ENCODE peak calls at places on chromosomes 4 and X, in five cellular contexts. W is right lobe of liver, R is endodermal cell, Z is HepG2, J is GM20000. G is an unnamed sample.

GRCh38 chrX:83819304-83819703 is 41.6 kb upstream of the CYLC1 start:
- DNase-seq in W (no peak), R (peak; percentile 67), Z (no peak), J (no peak), G (no peak)

GRCh38 chr4:67101612-67102011 is 443.7 kb downstream of the CENPC start:
- DNase-seq in W (no peak), R (no peak), Z (no peak), J (no peak), G (no peak)

GRCh38 chr4:74266081-74266480 is 42.2 kb upstream of the EPGN start:
- DNase-seq in W (no peak), R (no peak), Z (no peak), J (no peak), G (no peak)

GRCh38 chr4:102981005-102981404 is 38.5 kb downstream of the SLC9B1 start:
- DNase-seq in W (no peak), R (no peak), Z (no peak), J (no peak), G (no peak)

GRCh38 chr4:15906024-15906443 is 32.5 kb downstream of the FGFBP1 start:
- DNase-seq in W (peak; percentile 67), R (peak; percentile 93), Z (no peak), J (no peak), G (no peak)

GRCh38 chr4:27084685-27085356 is 224.2 kb downstream of the STIM2 start:
- DNase-seq in W (no peak), R (peak; percentile 87), Z (no peak), J (no peak), G (peak; percentile 19)

GRCh38 chrX:139762400-139763183 is 54.6 kb upstream of the MCF2 start:
- DNase-seq in W (no peak), R (no peak), Z (no peak), J (no peak), G (no peak)

GRCh38 chr4:6196324-6196723 is 4.0 kb downstream of the JAKMIP1 start:
- DNase-seq in W (no peak), R (no peak), Z (no peak), J (no peak), G (no peak)

GRCh38 chr4:107037188-107037587 is 1.1 kb upstream of the DKK2 start:
- DNase-seq in W (no peak), R (peak; percentile 91), Z (no peak), J (no peak), G (peak; percentile 5)

GRCh38 chr4:142516686-142517145 is 329.4 kb downstream of the INPP4B start:
- DNase-seq in W (no peak), R (no peak), Z (no peak), J (no peak), G (no peak)

GRCh38 chrX:16664059-16664458 is 14.1 kb downstream of the S100G start:
- DNase-seq in W (no peak), R (no peak), Z (no peak), J (no peak), G (no peak)

GRCh38 chrX:95059909-95060308 is 1385.9 kb downstream of the FAM133A start:
- DNase-seq in W (no peak), R (no peak), Z (no peak), J (no peak), G (no peak)

GRCh38 chr4:186666252-186666651 is 57.4 kb downstream of the FAT1 start:
- DNase-seq in W (no peak), R (no peak), Z (no peak), J (no peak), G (no peak)

GRCh38 chrX:20266810-20267598 is at the start of gene RPS6KA3:
- DNase-seq in W (peak; percentile 93), R (peak; percentile 93), Z (peak; percentile 71), J (peak; percentile 90), G (peak; percentile 85)

GRCh38 chr4:183700407-183700806 is 41.3 kb downstream of the TRAPPC11 start:
- DNase-seq in W (no peak), R (no peak), Z (no peak), J (no peak), G (no peak)

GRCh38 chr4:174425669-174426068 is 96.6 kb downstream of the HPGD start:
- DNase-seq in W (no peak), R (no peak), Z (no peak), J (no peak), G (no peak)

GRCh38 chr4:158873795-158874359 is 105.1 kb downstream of the FNIP2 start:
- DNase-seq in W (no peak), R (no peak), Z (peak; percentile 5), J (no peak), G (no peak)

GRCh38 chr4:88217169-88217568 is 58.7 kb upstream of the ABCG2 start:
- DNase-seq in W (no peak), R (no peak), Z (peak; percentile 23), J (no peak), G (no peak)

GRCh38 chrX:56503941-56504673 is 59.3 kb upstream of the UBQLN2 start:
- DNase-seq in W (no peak), R (no peak), Z (no peak), J (no peak), G (no peak)

GRCh38 chrX:133394765-133395164 is 20.5 kb downstream of the GPC4 start:
- DNase-seq in W (no peak), R (no peak), Z (no peak), J (no peak), G (no peak)

GRCh38 chr4:110516106-110516922 is 40.4 kb downstream of the ENPEP start:
- DNase-seq in W (peak; percentile 85), R (peak; percentile 94), Z (peak; percentile 68), J (peak; percentile 41), G (peak; percentile 39)

GRCh38 chr4:113759696-113760093 is 1.8 kb downstream of the CAMK2D start:
- DNase-seq in W (no peak), R (no peak), Z (no peak), J (no peak), G (no peak)

GRCh38 chr4:37429906-37430305 is 185.4 kb downstream of the NWD2 start:
- DNase-seq in W (no peak), R (no peak), Z (no peak), J (no peak), G (no peak)

GRCh38 chr4:2289311-2289954 is 27.5 kb upstream of the MXD4 start:
- DNase-seq in W (no peak), R (peak; percentile 39), Z (no peak), J (no peak), G (no peak)

GRCh38 chr4:3531887-3532713 is at the start of gene LRPAP1:
- DNase-seq in W (peak; percentile 96), R (peak; percentile 98), Z (peak; percentile 80), J (peak; percentile 100), G (peak; percentile 100)

GRCh38 chr4:519885-520595 is 21.0 kb downstream of the PIGG start:
- DNase-seq in W (no peak), R (no peak), Z (no peak), J (no peak), G (no peak)

GRCh38 chr4:151287409-151287808 is 10.4 kb downstream of the PRSS48 start:
- DNase-seq in W (no peak), R (no peak), Z (no peak), J (no peak), G (no peak)

GRCh38 chrX:57294961-57295360 is 8.5 kb downstream of the FAAH2 start:
- DNase-seq in W (no peak), R (no peak), Z (no peak), J (no peak), G (no peak)

GRCh38 chr4:5746829-5747745 is 36.1 kb downstream of the EVC start:
- DNase-seq in W (no peak), R (no peak), Z (no peak), J (no peak), G (no peak)

DNA sequence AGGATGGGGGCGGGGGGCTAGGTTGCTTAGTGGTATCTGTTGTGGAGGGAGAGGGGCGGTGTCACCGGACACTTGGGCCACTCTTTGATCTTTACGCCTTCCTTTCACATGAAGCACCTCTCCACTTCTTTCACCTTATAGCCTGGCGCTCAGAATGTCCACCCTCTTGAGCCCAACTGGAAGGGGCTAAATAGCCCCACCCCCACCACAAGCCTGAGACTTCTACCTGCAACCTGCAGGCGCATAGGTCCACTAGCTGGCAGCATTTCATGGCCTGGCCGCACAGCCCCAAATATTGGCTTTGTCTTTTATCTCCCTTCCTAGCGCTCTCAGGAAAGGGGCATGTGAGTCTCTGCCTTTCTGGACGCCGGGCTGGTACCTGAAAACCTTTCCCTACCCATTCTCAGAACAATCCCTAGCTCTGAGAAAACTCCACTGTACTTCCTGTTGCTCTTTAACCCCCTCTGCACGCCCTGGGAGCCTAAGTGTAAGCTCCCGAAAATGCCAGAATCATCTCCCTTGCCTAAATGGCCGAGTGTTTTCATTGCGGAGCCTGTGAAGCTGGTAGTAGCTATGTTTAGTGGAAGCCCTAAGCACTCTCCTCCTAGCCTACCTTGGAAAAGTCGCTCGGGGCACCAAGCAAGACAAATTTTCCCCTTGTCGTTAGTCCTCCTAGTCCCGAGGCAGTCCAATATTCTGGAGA is 1.2 kb upstream of the TRPC5 start:
- DNase-seq in W (peak; percentile 51), R (peak; percentile 78), Z (no peak), J (no peak), G (no peak)
- TF ChIP-seq CTCF in W (no peak), R (peak; percentile 58), Z (no peak), J (no peak), G (no peak)

GRCh38 chrX:46386511-46386910 is 158.7 kb downstream of the ZNF674 start:
- DNase-seq in W (no peak), R (no peak), Z (no peak), J (no peak), G (no peak)
- TF ChIP-seq CTCF in W (peak; percentile 42), R (peak; percentile 49), Z (no peak), J (no peak), G (no peak)

DNA sequence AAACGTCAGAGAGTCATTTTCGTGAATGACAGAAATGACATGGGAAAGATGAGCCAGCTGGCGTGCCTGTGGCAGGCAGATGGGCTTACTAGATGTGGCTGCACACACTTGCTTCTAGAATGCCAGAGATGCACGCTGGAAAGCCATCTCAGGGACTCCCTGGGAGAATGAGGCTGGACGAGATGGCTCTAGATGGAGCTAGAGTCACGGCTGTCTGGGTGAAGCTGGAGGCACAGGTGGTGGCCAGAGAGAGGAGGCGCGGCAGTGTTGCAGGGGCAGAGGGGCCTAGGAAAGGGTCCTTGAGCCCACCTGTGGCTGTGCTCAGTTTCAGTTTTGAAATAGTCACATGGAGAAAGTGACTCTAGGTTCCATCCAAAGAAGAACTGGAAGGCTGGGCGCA is 26.0 kb downstream of the TKTL1 start:
- DNase-seq in W (no peak), R (no peak), Z (peak; percentile 5), J (peak; percentile 21), G (no peak)
- TF ChIP-seq CTCF in W (no peak), R (no peak), Z (peak; percentile 73), J (no peak), G (peak; percentile 42)

GRCh38 chrX:12383196-12383595 is 244.9 kb downstream of the FRMPD4 start:
- DNase-seq in W (no peak), R (no peak), Z (no peak), J (no peak), G (no peak)
- TF ChIP-seq CTCF in W (no peak), R (peak; percentile 79), Z (no peak), J (no peak), G (no peak)

GRCh38 chr4:159946983-159947645 is 844.2 kb downstream of the RAPGEF2 start:
- DNase-seq in W (no peak), R (no peak), Z (peak; percentile 52), J (peak; percentile 19), G (peak; percentile 13)
- TF ChIP-seq CTCF in W (peak; percentile 84), R (peak; percentile 87), Z (peak; percentile 65), J (peak; percentile 48), G (peak; percentile 75)